ENCODE peak calls at places on chromosomes 16 and 17, in seven cellular contexts. B, L, E, C, N, K and A are unnamed samples.

GRCh38 chr17:73952498-73953205 is 250.8 kb upstream of the RPL38 start:
- DNase-seq in B (no peak), L (no peak), E (peak), C (no peak), N (no peak), K (no peak), A (no peak)

GRCh38 chr16:2835638-2836493 is 5.8 kb downstream of the ZG16B start:
- DNase-seq in B (peak), L (peak), E (peak), C (peak), N (peak), K (peak), A (peak)

GRCh38 chr16:84687715-84688114 is 12.1 kb upstream of the USP10 start:
- DNase-seq in B (peak), L (peak), E (no peak), C (peak), N (peak), K (no peak), A (peak)

GRCh38 chr17:39666601-39667261 is 1.5 kb upstream of the PNMT start:
- DNase-seq in B (no peak), L (no peak), E (no peak), C (no peak), N (no peak), K (no peak), A (no peak)

GRCh38 chr17:7306911-7307685 is at the start of gene EIF5A:
- DNase-seq in B (peak), L (peak), E (peak), C (peak), N (peak), K (peak), A (peak)

GRCh38 chr16:50884066-50884860 is 142.4 kb downstream of the CYLD start:
- DNase-seq in B (no peak), L (no peak), E (no peak), C (no peak), N (no peak), K (no peak), A (no peak)

GRCh38 chr17:5821057-5821456 is 236.7 kb upstream of the NLRP1 start:
- DNase-seq in B (peak), L (no peak), E (no peak), C (peak), N (no peak), K (no peak), A (no peak)

GRCh38 chr16:1929578-1930337 is 11.5 kb upstream of the HS3ST6 start:
- DNase-seq in B (peak), L (peak), E (peak), C (peak), N (peak), K (no peak), A (peak)

GRCh38 chr16:14449790-14450463 is 180.1 kb downstream of the PARN start:
- DNase-seq in B (peak), L (no peak), E (no peak), C (no peak), N (no peak), K (no peak), A (peak)

GRCh38 chr17:10295728-10296343 is 77.0 kb downstream of the MYH13 start:
- DNase-seq in B (peak), L (no peak), E (no peak), C (peak), N (peak), K (peak), A (peak)

GRCh38 chr16:27491894-27492587 is 57.7 kb downstream of the GTF3C1 start:
- DNase-seq in B (peak), L (no peak), E (no peak), C (no peak), N (no peak), K (no peak), A (peak)

GRCh38 chr17:79865351-79866210 is 26.3 kb upstream of the CBX4 start:
- DNase-seq in B (no peak), L (no peak), E (no peak), C (no peak), N (no peak), K (no peak), A (no peak)

GRCh38 chr16:81448154-81449131 is 3.8 kb downstream of the CMIP start:
- DNase-seq in B (peak), L (no peak), E (no peak), C (peak), N (no peak), K (no peak), A (no peak)
- H3K4me3 ChIP-seq in B (peak), L (no peak), E (no peak), C (peak), N (no peak), K (peak), A (no peak)

DNA sequence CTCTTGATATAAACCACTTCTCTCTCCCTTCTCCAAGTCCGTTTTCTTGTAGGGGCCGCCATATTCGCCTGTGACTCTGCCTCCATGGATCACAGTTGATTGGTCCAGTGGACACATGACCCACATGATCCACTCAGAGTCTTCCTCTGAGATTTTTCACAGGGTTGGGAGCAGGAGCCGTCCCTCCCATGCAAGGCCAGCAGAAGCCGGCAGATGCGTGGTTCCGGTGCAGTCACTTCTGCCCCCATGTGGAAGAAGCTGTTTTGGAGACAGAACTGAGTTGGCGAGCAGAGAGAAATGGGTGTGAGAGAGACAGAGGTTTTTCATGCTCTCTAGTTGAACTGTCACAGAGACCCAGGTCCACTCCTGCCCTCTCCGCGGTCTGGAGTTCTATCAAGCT is 83.3 kb downstream of the C16orf95 start:
- DNase-seq in B (no peak), L (no peak), E (no peak), C (no peak), N (peak), K (no peak), A (peak)
- TF ChIP-seq CTCF in B (no peak), L (peak), E (no peak), C (no peak), N (peak), K (peak), A (peak)

DNA sequence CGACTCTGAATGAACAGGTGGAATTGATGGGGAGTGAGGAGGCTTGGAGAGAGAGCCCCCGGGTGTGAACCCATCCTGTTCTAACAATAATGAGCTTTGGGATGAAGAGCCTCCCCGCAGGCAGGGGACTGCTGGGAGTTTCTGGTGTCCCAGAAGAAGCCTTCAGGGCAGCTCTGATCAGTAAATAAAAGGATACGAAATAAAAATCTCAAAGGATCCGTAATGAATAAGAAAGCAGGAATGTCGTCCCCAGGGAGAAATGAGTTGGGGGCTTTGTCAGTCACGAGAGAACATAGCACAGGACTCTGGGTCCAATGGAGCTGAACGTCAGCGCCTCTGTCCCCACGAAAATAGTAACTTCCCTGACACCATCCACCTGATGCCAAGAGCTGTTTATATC is 113.4 kb downstream of the PITPNC1 start:
- DNase-seq in B (no peak), L (no peak), E (no peak), C (no peak), N (no peak), K (no peak), A (peak)
- H3K4me3 ChIP-seq in B (no peak), L (peak), E (no peak), C (no peak), N (peak), K (peak), A (no peak)

GRCh38 chr16:23072769-23073549 is 76.3 kb downstream of the USP31 start:
- DNase-seq in B (peak), L (no peak), E (no peak), C (peak), N (no peak), K (no peak), A (peak)
- TF ChIP-seq CTCF in B (no peak), L (peak), E (no peak), C (peak), N (no peak), K (no peak), A (no peak)

GRCh38 chr16:24035127-24035842 is 199.5 kb downstream of the PRKCB start:
- DNase-seq in B (no peak), L (no peak), E (no peak), C (no peak), N (no peak), K (no peak), A (no peak)
- H3K4me3 ChIP-seq in B (no peak), L (no peak), E (no peak), C (no peak), N (no peak), K (no peak), A (no peak)